ENCODE peak calls at places on chromosomes 16 and 17, in eight cellular contexts. One of them, this sample, is unnamed.

GRCh38 chr17:47276868-47277267 is 23.2 kb downstream of the ITGB3 start:
- DNase-seq in HAP-1: peak; percentile 79
- DNase-seq in esophagus squamous epithelium: no peak
- DNase-seq in GM23248: peak; percentile 92
- DNase-seq in hepatocyte: peak; percentile 61
- DNase-seq in ovary: peak; percentile 75
- DNase-seq in CD4-positive, CD25-positive, alpha-beta regulatory T cell: no peak
- DNase-seq in mesendoderm: peak; percentile 90
- DNase-seq in this sample: peak; percentile 70

GRCh38 chr17:31558748-31559646 is 167.5 kb downstream of the RAB11FIP4 start:
- DNase-seq in esophagus squamous epithelium: no peak
- DNase-seq in GM23248: peak; percentile 93
- DNase-seq in CD4-positive, CD25-positive, alpha-beta regulatory T cell: peak; percentile 48
- DNase-seq in ovary: peak; percentile 80
- DNase-seq in HAP-1: peak; percentile 57
- DNase-seq in mesendoderm: peak; percentile 83
- DNase-seq in hepatocyte: peak; percentile 91
- DNase-seq in this sample: peak; percentile 82

GRCh38 chr16:75219838-75220237 is 1.1 kb downstream of the CTRB1 start:
- DNase-seq in hepatocyte: no peak
- DNase-seq in CD4-positive, CD25-positive, alpha-beta regulatory T cell: no peak
- DNase-seq in HAP-1: no peak
- DNase-seq in ovary: no peak
- DNase-seq in GM23248: no peak
- DNase-seq in mesendoderm: no peak
- DNase-seq in esophagus squamous epithelium: no peak
- DNase-seq in this sample: no peak

GRCh38 chr16:30741461-30741914 is 6.7 kb upstream of the PHKG2 start:
- DNase-seq in ovary: no peak
- DNase-seq in GM23248: peak; percentile 91
- DNase-seq in esophagus squamous epithelium: no peak
- DNase-seq in hepatocyte: peak; percentile 81
- DNase-seq in mesendoderm: peak; percentile 96
- DNase-seq in CD4-positive, CD25-positive, alpha-beta regulatory T cell: no peak
- DNase-seq in HAP-1: no peak
- DNase-seq in this sample: peak; percentile 60

GRCh38 chr17:68290955-68291835 is at the start of the genes ARSG and SLC16A6:
- DNase-seq in hepatocyte: peak; percentile 82
- DNase-seq in ovary: peak; percentile 68
- DNase-seq in mesendoderm: peak; percentile 85
- DNase-seq in GM23248: peak; percentile 72
- DNase-seq in CD4-positive, CD25-positive, alpha-beta regulatory T cell: peak; percentile 77
- DNase-seq in esophagus squamous epithelium: no peak
- DNase-seq in HAP-1: peak; percentile 86
- DNase-seq in this sample: peak; percentile 86

GRCh38 chr16:83602797-83603735 is 204.7 kb upstream of the HSBP1 start:
- DNase-seq in esophagus squamous epithelium: no peak
- DNase-seq in ovary: no peak
- DNase-seq in hepatocyte: no peak
- DNase-seq in GM23248: no peak
- DNase-seq in HAP-1: peak; percentile 40
- DNase-seq in mesendoderm: no peak
- DNase-seq in CD4-positive, CD25-positive, alpha-beta regulatory T cell: no peak
- DNase-seq in this sample: peak; percentile 50

GRCh38 chr17:66310528-66311148 is 8.2 kb downstream of the PRKCA start:
- DNase-seq in mesendoderm: peak; percentile 58
- DNase-seq in ovary: no peak
- DNase-seq in esophagus squamous epithelium: no peak
- DNase-seq in HAP-1: no peak
- DNase-seq in hepatocyte: no peak
- DNase-seq in GM23248: no peak
- DNase-seq in CD4-positive, CD25-positive, alpha-beta regulatory T cell: no peak
- DNase-seq in this sample: peak; percentile 79

GRCh38 chr16:84182680-84183571 is 3.9 kb downstream of the TAF1C start:
- DNase-seq in GM23248: no peak
- DNase-seq in ovary: no peak
- DNase-seq in HAP-1: no peak
- DNase-seq in CD4-positive, CD25-positive, alpha-beta regulatory T cell: no peak
- DNase-seq in esophagus squamous epithelium: no peak
- DNase-seq in mesendoderm: no peak
- DNase-seq in hepatocyte: no peak
- DNase-seq in this sample: no peak

GRCh38 chr17:9139695-9140094 is 118.4 kb downstream of the NTN1 start:
- DNase-seq in esophagus squamous epithelium: no peak
- DNase-seq in hepatocyte: no peak
- DNase-seq in HAP-1: no peak
- DNase-seq in GM23248: no peak
- DNase-seq in mesendoderm: no peak
- DNase-seq in CD4-positive, CD25-positive, alpha-beta regulatory T cell: no peak
- DNase-seq in ovary: no peak
- DNase-seq in this sample: no peak

GRCh38 chr16:19884611-19885455 is at the start of gene GPRC5B:
- DNase-seq in CD4-positive, CD25-positive, alpha-beta regulatory T cell: peak; percentile 36
- DNase-seq in mesendoderm: peak; percentile 56
- DNase-seq in hepatocyte: peak; percentile 84
- DNase-seq in GM23248: peak; percentile 54
- DNase-seq in HAP-1: peak; percentile 58
- DNase-seq in esophagus squamous epithelium: no peak
- DNase-seq in ovary: peak; percentile 69
- DNase-seq in this sample: peak; percentile 66

GRCh38 chr17:50675190-50675589 is 32.5 kb downstream of the ANKRD40 start:
- DNase-seq in esophagus squamous epithelium: no peak
- DNase-seq in mesendoderm: no peak
- DNase-seq in ovary: no peak
- DNase-seq in CD4-positive, CD25-positive, alpha-beta regulatory T cell: no peak
- DNase-seq in hepatocyte: no peak
- DNase-seq in HAP-1: no peak
- DNase-seq in GM23248: no peak
- DNase-seq in this sample: no peak

GRCh38 chr16:54935411-54936085 is 4.9 kb downstream of the IRX5 start:
- DNase-seq in HAP-1: no peak
- DNase-seq in hepatocyte: no peak
- DNase-seq in mesendoderm: no peak
- DNase-seq in ovary: no peak
- DNase-seq in GM23248: peak; percentile 71
- DNase-seq in esophagus squamous epithelium: no peak
- DNase-seq in CD4-positive, CD25-positive, alpha-beta regulatory T cell: no peak
- DNase-seq in this sample: peak; percentile 6

GRCh38 chr16:84553873-84554399 is 49.5 kb upstream of the MEAK7 start:
- DNase-seq in ovary: no peak
- DNase-seq in mesendoderm: no peak
- DNase-seq in esophagus squamous epithelium: no peak
- DNase-seq in HAP-1: no peak
- DNase-seq in hepatocyte: no peak
- DNase-seq in CD4-positive, CD25-positive, alpha-beta regulatory T cell: peak; percentile 13
- DNase-seq in GM23248: no peak
- DNase-seq in this sample: no peak

GRCh38 chr17:1608676-1609075 is 20.0 kb downstream of the SLC43A2 start:
- DNase-seq in mesendoderm: no peak
- DNase-seq in esophagus squamous epithelium: no peak
- DNase-seq in ovary: no peak
- DNase-seq in hepatocyte: peak; percentile 2
- DNase-seq in CD4-positive, CD25-positive, alpha-beta regulatory T cell: no peak
- DNase-seq in GM23248: no peak
- DNase-seq in HAP-1: no peak
- DNase-seq in this sample: peak; percentile 0

GRCh38 chr17:50114849-50115357 is 15.1 kb downstream of the SAMD14 start:
- DNase-seq in HAP-1: peak; percentile 50
- DNase-seq in GM23248: peak; percentile 86
- DNase-seq in CD4-positive, CD25-positive, alpha-beta regulatory T cell: no peak
- DNase-seq in esophagus squamous epithelium: no peak
- DNase-seq in mesendoderm: peak; percentile 89
- DNase-seq in hepatocyte: peak; percentile 75
- DNase-seq in ovary: no peak
- DNase-seq in this sample: peak; percentile 94

DNA sequence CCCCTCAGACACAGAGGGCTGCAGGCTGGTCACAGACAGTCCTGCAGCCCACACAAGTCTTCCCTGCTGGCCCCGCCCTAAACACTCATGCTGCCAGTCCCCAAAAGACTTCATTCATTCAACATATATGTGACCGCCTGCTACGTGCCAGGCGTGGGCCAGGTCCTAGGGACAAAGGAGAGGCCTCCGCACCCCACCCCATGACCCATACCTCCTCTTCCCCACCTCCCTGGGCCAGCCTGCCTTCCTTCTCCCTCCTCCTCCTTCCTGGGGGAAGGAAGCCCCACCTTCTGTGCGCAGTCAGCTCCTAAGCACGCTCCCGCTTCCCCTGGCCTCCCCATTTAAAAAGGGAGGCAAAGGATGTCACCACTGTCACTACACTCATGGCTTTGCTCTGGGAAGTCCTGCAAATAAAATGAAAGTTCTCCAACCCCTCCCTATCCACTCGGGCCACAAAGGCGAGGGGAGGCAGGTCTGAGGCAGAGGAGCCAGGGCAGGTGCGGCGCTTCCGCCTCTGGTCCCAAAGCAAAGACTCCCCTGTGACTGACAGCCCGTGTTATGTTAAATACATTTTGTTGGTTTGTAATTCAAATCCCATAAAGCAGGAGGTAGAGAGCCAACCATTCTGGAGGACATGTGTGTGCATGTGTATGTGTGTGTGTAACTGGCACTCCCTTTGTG is 9.0 kb downstream of the DNAAF8 start:
- DNase-seq in HAP-1: no peak
- DNase-seq in esophagus squamous epithelium: no peak
- DNase-seq in CD4-positive, CD25-positive, alpha-beta regulatory T cell: no peak
- DNase-seq in hepatocyte: no peak
- DNase-seq in mesendoderm: no peak
- DNase-seq in GM23248: peak; percentile 30
- DNase-seq in ovary: no peak
- DNase-seq in this sample: peak; percentile 43
- H3K4me1 ChIP-seq in HAP-1: no peaks in the 10 kb centered on the region
- H3K4me1 ChIP-seq in esophagus squamous epithelium: peaks cover 33% of the 10 kb centered on the region
- H3K4me1 ChIP-seq in CD4-positive, CD25-positive, alpha-beta regulatory T cell: no peaks in the 10 kb centered on the region
- H3K4me1 ChIP-seq in hepatocyte: no peaks in the 10 kb centered on the region
- H3K4me1 ChIP-seq in mesendoderm: no peaks in the 10 kb centered on the region
- H3K4me1 ChIP-seq in GM23248: no peaks in the 10 kb centered on the region
- H3K4me1 ChIP-seq in ovary: peaks cover 11% of the 10 kb centered on the region
- H3K4me1 ChIP-seq in this sample: peaks cover 14% of the 10 kb centered on the region

GRCh38 chr16:89105599-89106151 is 12.0 kb downstream of the ACSF3 start:
- DNase-seq in HAP-1: no peak
- DNase-seq in mesendoderm: no peak
- DNase-seq in GM23248: no peak
- DNase-seq in esophagus squamous epithelium: no peak
- DNase-seq in ovary: no peak
- DNase-seq in CD4-positive, CD25-positive, alpha-beta regulatory T cell: no peak
- DNase-seq in hepatocyte: no peak
- DNase-seq in this sample: no peak
- H3K4me1 ChIP-seq in HAP-1: no peaks in the 10 kb centered on the region
- H3K4me1 ChIP-seq in mesendoderm: no peaks in the 10 kb centered on the region
- H3K4me1 ChIP-seq in GM23248: no peaks in the 10 kb centered on the region
- H3K4me1 ChIP-seq in esophagus squamous epithelium: no peaks in the 10 kb centered on the region
- H3K4me1 ChIP-seq in ovary: no peaks in the 10 kb centered on the region
- H3K4me1 ChIP-seq in CD4-positive, CD25-positive, alpha-beta regulatory T cell: no peaks in the 10 kb centered on the region
- H3K4me1 ChIP-seq in hepatocyte: peaks cover 14% of the 10 kb centered on the region
- H3K4me1 ChIP-seq in this sample: no peaks in the 10 kb centered on the region

GRCh38 chr16:11793840-11794239 is 3.2 kb downstream of the ZC3H7A start:
- DNase-seq in HAP-1: no peak
- DNase-seq in CD4-positive, CD25-positive, alpha-beta regulatory T cell: no peak
- DNase-seq in mesendoderm: no peak
- DNase-seq in GM23248: peak; percentile 43
- DNase-seq in esophagus squamous epithelium: no peak
- DNase-seq in ovary: no peak
- DNase-seq in hepatocyte: peak; percentile 51
- DNase-seq in this sample: no peak

GRCh38 chr16:11795887-11796226 is 1.2 kb downstream of the ZC3H7A start:
- DNase-seq in esophagus squamous epithelium: no peak
- DNase-seq in CD4-positive, CD25-positive, alpha-beta regulatory T cell: no peak
- DNase-seq in ovary: no peak
- DNase-seq in HAP-1: no peak
- DNase-seq in hepatocyte: no peak
- DNase-seq in mesendoderm: no peak
- DNase-seq in GM23248: no peak
- DNase-seq in this sample: no peak

GRCh38 chr16:11792404-11793260 is 4.4 kb downstream of the ZC3H7A start:
- DNase-seq in ovary: no peak
- DNase-seq in GM23248: no peak
- DNase-seq in CD4-positive, CD25-positive, alpha-beta regulatory T cell: peak; percentile 46
- DNase-seq in mesendoderm: no peak
- DNase-seq in hepatocyte: peak; percentile 76
- DNase-seq in HAP-1: no peak
- DNase-seq in esophagus squamous epithelium: no peak
- DNase-seq in this sample: no peak

GRCh38 chr16:11794991-11795886 is 1.8 kb downstream of the ZC3H7A start:
- DNase-seq in HAP-1: no peak
- DNase-seq in esophagus squamous epithelium: no peak
- DNase-seq in ovary: no peak
- DNase-seq in hepatocyte: no peak
- DNase-seq in mesendoderm: no peak
- DNase-seq in CD4-positive, CD25-positive, alpha-beta regulatory T cell: no peak
- DNase-seq in GM23248: peak; percentile 35
- DNase-seq in this sample: no peak

DNA sequence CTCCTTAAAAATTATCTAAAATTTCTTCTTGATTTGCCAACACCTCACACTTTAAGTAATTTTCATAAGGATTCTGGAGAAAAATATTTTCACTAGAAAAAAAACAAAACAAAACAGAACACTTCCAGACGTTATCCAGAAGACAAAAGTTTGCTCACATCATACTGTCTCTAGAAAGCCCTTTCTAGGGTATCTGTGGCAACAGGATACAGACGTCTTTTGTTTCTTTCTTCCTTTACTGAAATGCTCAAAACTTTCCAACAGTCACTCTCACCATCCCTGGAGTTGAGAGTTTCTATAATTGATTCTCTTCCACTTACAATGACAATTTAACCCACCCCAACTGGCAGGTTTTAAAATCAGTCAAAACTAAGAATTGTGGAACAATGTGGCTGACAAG is 2.6 kb downstream of the ZC3H7A start:
- DNase-seq in ovary: no peak
- DNase-seq in HAP-1: no peak
- DNase-seq in esophagus squamous epithelium: no peak
- DNase-seq in mesendoderm: no peak
- DNase-seq in hepatocyte: no peak
- DNase-seq in CD4-positive, CD25-positive, alpha-beta regulatory T cell: no peak
- DNase-seq in GM23248: no peak
- DNase-seq in this sample: no peak
- H3K4me1 ChIP-seq in ovary: peaks cover 11% of the 10 kb centered on the region
- H3K4me1 ChIP-seq in HAP-1: peaks cover 26% of the 10 kb centered on the region
- H3K4me1 ChIP-seq in esophagus squamous epithelium: peaks cover 81% of the 10 kb centered on the region
- H3K4me1 ChIP-seq in mesendoderm: peaks cover 2% of the 10 kb centered on the region
- H3K4me1 ChIP-seq in hepatocyte: peaks cover 63% of the 10 kb centered on the region
- H3K4me1 ChIP-seq in CD4-positive, CD25-positive, alpha-beta regulatory T cell: peaks cover 85% of the 10 kb centered on the region
- H3K4me1 ChIP-seq in GM23248: peaks cover 42% of the 10 kb centered on the region
- H3K4me1 ChIP-seq in this sample: peaks cover 22% of the 10 kb centered on the region

DNA sequence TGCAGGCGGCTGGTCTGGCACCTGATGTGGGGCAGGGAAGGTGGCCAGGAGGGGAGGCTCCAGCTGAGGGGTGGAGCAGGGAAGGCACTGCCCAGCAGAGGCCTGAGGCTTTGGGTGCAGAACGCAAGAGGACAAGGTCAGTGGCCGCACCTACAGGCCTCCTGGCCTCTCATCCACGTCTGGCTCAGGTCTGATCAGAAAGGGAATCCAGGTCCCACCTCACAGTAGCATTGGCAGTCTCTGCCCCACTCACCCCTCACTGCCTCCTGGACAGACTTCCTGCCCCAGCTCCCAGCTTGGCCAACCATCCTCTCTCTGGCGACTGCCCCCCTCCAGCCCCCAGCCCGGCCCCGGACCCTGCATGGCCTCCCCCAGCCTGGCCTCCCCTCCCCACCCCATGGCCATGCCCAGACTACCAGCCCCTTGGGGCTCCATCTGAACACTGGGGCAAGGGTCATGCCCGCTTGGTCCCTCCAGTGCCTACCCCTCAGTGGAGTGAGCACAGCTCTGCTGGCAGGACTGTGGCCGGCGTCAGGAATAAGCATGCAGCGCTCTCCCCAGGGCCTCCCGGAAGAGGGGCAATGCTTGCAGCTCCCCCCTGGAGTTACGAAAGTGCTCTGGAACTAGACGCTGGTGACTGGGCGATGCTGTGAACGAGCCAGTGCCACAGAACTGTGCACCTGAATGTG is 4.6 kb downstream of the UTS2R start:
- DNase-seq in ovary: no peak
- DNase-seq in GM23248: no peak
- DNase-seq in esophagus squamous epithelium: no peak
- DNase-seq in CD4-positive, CD25-positive, alpha-beta regulatory T cell: no peak
- DNase-seq in mesendoderm: no peak
- DNase-seq in HAP-1: no peak
- DNase-seq in hepatocyte: no peak
- DNase-seq in this sample: no peak
- H3K4me1 ChIP-seq in ovary: peaks cover 4% of the 10 kb centered on the region
- H3K4me1 ChIP-seq in GM23248: no peaks in the 10 kb centered on the region
- H3K4me1 ChIP-seq in esophagus squamous epithelium: peaks cover 25% of the 10 kb centered on the region
- H3K4me1 ChIP-seq in CD4-positive, CD25-positive, alpha-beta regulatory T cell: peaks cover 9% of the 10 kb centered on the region
- H3K4me1 ChIP-seq in mesendoderm: no peaks in the 10 kb centered on the region
- H3K4me1 ChIP-seq in HAP-1: no peaks in the 10 kb centered on the region
- H3K4me1 ChIP-seq in hepatocyte: peaks cover 3% of the 10 kb centered on the region
- H3K4me1 ChIP-seq in this sample: no peaks in the 10 kb centered on the region